ENCODE peak calls at places on chromosomes 1 and 21, in seven cellular contexts. P, X, Z, L, I, G and H are unnamed samples.

GRCh38 chr21:16829532-16829931 is 683.3 kb upstream of the CXADR start:
- DNase-seq in G (no peak), Z (no peak), P (no peak), I (no peak), X (no peak), L (no peak), H (no peak)

GRCh38 chr1:96002969-96003964 is 718.3 kb upstream of the PTBP2 start:
- DNase-seq in Z (no peak), I (no peak), X (no peak), P (no peak), G (no peak), L (no peak), H (no peak)

GRCh38 chr1:161962094-161962887 is 61.4 kb downstream of the OLFML2B start:
- DNase-seq in X (peak), P (no peak), I (peak), L (no peak), G (peak), Z (peak), H (no peak)

GRCh38 chr1:100700586-100700985 is 19.0 kb upstream of the VCAM1 start:
- DNase-seq in G (no peak), Z (no peak), P (no peak), L (no peak), X (no peak), I (no peak), H (no peak)

GRCh38 chr1:30045304-30046090 is 677.9 kb downstream of the MATN1 start:
- DNase-seq in X (no peak), L (no peak), I (no peak), G (no peak), Z (no peak), P (peak), H (no peak)

GRCh38 chr1:151739590-151740355 is 18.5 kb downstream of the RIIAD1 start:
- DNase-seq in L (no peak), G (peak), X (no peak), I (no peak), P (no peak), Z (peak), H (no peak)

GRCh38 chr21:16571594-16571993 is 841.8 kb downstream of the USP25 start:
- DNase-seq in P (no peak), Z (no peak), X (no peak), G (peak), I (no peak), L (no peak), H (no peak)

GRCh38 chr1:204207136-204207616 is 6.6 kb downstream of the GOLT1A start:
- DNase-seq in I (peak), P (no peak), Z (peak), X (no peak), L (peak), G (no peak), H (peak)

GRCh38 chr1:205849619-205850355 is at the start of gene PM20D1:
- DNase-seq in Z (no peak), X (no peak), G (peak), L (peak), P (no peak), I (peak), H (peak)

GRCh38 chr1:94068831-94069648 is 51.9 kb downstream of the ABCA4 start:
- DNase-seq in G (peak), X (no peak), L (peak), P (no peak), I (no peak), Z (no peak), H (no peak)

GRCh38 chr1:31763671-31764306 is 351 bp downstream of the ADGRB2 start:
- DNase-seq in X (no peak), L (no peak), Z (no peak), I (peak), G (no peak), P (no peak), H (no peak)

GRCh38 chr1:221093903-221094865 is 214.9 kb downstream of the HLX start:
- DNase-seq in I (no peak), P (no peak), Z (no peak), L (no peak), X (no peak), G (no peak), H (no peak)

GRCh38 chr1:18635833-18636671 is 5.4 kb downstream of the PAX7 start:
- DNase-seq in I (no peak), P (no peak), X (no peak), Z (peak), G (peak), L (no peak), H (no peak)

GRCh38 chr1:8603220-8603616 is 214.2 kb downstream of the RERE start:
- DNase-seq in I (no peak), G (no peak), L (no peak), X (no peak), Z (no peak), P (no peak), H (no peak)

GRCh38 chr1:8600336-8600735 is 217.1 kb downstream of the RERE start:
- DNase-seq in L (no peak), G (no peak), Z (no peak), X (no peak), I (no peak), P (no peak), H (no peak)

GRCh38 chr1:8599813-8600212 is 217.6 kb downstream of the RERE start:
- DNase-seq in X (no peak), P (no peak), Z (no peak), G (no peak), L (no peak), I (no peak), H (no peak)

GRCh38 chr1:8604041-8604942 is 213.1 kb downstream of the RERE start:
- DNase-seq in L (no peak), G (no peak), P (no peak), I (peak), Z (no peak), X (no peak), H (no peak)

GRCh38 chr1:8602471-8603219 is 214.8 kb downstream of the RERE start:
- DNase-seq in G (no peak), X (no peak), Z (no peak), I (peak), L (no peak), P (no peak), H (no peak)
- TF ChIP-seq CTCF in G (no peak), X (no peak), Z (no peak), I (peak), L (no peak), P (no peak), H (no peak)

DNA sequence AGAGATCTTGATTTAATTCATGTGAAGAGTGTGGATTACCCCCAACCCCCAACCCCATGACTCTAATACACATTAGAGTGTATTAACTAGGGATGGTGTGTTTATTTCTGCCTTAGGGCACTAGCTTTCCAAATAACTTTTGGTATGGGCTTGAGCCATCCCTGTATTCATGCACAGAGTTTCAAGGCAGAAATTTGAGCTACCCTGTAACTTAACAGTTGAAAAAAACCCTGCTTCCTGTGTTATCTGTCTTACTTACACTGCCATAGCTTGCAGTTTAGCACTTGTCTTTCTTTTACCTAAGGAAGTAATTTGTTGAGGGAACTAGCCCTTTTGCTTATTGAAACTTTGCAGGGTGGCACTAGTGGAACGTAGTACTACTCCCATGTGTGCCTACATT is 6.3 kb downstream of the SRSF11 start:
- DNase-seq in X (no peak), Z (no peak), I (peak), L (no peak), P (no peak), G (no peak), H (no peak)
- TF ChIP-seq CTCF in X (no peak), Z (no peak), I (no peak), L (no peak), P (no peak), G (no peak), H (no peak)

GRCh38 chr1:114215426-114215825 is 61.8 kb upstream of the SYT6 start:
- DNase-seq in P (no peak), Z (no peak), L (no peak), I (no peak), X (no peak), G (no peak), H (no peak)

GRCh38 chr1:114216431-114217173 is 62.9 kb upstream of the SYT6 start:
- DNase-seq in I (no peak), L (no peak), P (no peak), G (no peak), Z (no peak), X (no peak), H (no peak)

GRCh38 chr1:114218397-114219237 is 64.9 kb upstream of the SYT6 start:
- DNase-seq in G (no peak), I (no peak), Z (no peak), P (no peak), L (no peak), X (no peak), H (no peak)

GRCh38 chr1:114222920-114223319 is 69.3 kb upstream of the SYT6 start:
- DNase-seq in P (no peak), G (no peak), I (no peak), Z (no peak), L (no peak), X (no peak), H (no peak)

DNA sequence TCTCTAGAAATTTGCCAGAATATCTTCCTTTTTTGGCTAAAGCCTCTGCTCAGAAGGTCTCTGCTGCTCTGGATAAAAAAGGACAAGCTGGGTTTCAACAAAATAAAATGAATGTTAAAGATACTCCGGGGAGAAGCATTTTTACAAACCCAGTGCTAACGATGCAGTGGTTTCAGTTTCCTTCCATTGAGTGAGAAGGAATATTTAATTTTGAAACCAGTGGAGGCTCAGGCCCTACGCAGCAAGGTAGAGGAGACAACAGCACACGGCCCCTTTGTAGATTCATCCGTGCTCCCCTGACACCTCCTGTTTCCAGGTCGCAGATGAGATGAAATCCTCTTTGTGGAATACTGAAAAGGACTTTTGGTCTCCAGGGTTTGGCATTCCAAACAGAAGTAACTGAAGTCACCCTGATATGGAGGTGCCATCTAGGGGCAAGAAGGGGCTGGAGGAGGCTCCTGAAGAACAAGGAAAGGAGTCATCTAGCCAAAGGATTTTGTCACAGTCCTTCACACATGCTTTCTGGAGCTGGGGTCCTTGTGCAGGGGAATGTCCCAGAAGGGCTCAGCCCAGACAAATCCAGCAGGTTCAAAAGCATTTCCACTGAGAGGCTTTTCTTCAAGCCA is 65.7 kb upstream of the SYT6 start:
- DNase-seq in I (no peak), Z (no peak), L (no peak), P (no peak), G (no peak), X (no peak), H (no peak)
- TF ChIP-seq CTCF in I (no peak), Z (no peak), L (no peak), P (peak), G (peak), X (peak), H (no peak)

GRCh38 chr1:48917901-48918603 is 141.4 kb upstream of the BEND5 start:
- DNase-seq in X (no peak), Z (no peak), P (no peak), L (no peak), G (no peak), I (no peak), H (no peak)

GRCh38 chr1:48917070-48917454 is 140.4 kb upstream of the BEND5 start:
- DNase-seq in L (no peak), X (no peak), P (no peak), I (no peak), Z (no peak), G (no peak), H (no peak)

GRCh38 chr1:48920741-48921330 is 144.1 kb upstream of the BEND5 start:
- DNase-seq in Z (no peak), G (no peak), L (no peak), X (no peak), I (no peak), P (no peak), H (no peak)

DNA sequence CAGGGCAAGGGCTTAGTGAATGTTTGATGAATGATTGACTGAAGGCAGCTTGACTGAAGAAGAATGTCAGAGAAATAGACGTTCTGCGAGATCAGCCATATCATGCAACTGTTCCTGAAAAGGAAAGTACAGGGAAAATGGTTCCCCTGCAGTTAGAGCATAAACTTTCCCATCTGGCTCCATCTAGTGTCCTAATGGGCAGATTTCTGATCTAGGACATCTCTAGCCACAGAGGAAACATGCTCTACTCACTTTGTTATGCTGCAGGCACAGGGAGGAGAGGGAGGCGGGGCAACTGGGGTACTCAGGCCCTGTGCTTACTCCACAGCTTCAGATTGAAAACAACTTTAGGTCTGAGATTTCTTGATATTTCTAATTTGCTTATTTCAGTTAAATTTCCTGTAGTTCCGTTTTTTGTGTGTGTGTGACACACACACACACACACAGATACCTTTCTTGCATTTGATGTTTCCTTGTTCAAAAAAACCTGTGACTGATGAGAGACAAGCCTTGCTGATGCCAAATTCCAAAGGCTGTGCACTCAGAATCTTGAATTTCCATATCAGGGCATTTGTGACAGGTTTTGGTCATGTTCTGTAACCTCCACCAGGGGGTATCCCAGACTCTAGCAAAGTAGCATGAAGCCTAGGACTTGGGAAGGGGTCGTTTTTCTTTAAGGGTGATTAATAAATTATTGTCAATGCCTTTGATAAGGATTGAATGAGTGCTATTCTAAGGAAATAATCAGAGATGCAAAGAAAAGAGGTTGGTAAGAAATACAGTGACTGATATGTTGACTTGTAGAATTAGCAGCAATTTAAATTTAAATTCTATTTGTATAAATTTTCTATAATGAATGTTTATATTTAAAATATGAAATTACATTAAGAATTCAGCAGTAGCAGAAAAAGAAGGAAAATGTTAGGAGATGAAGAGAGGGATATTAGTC is 139.7 kb upstream of the BEND5 start:
- DNase-seq in Z (peak), X (peak), I (peak), P (no peak), G (peak), L (no peak), H (no peak)
- TF ChIP-seq CTCF in Z (peak), X (peak), I (peak), P (peak), G (peak), L (no peak), H (no peak)

GRCh38 chr1:6397844-6398243 is 4.3 kb upstream of the ACOT7 start:
- DNase-seq in Z (no peak), I (no peak), P (no peak), L (no peak), X (no peak), G (no peak), H (no peak)

GRCh38 chr1:6399294-6399693 is 5.7 kb upstream of the ACOT7 start:
- DNase-seq in I (no peak), L (no peak), P (no peak), Z (no peak), G (no peak), X (no peak), H (no peak)

GRCh38 chr1:6393400-6394187 is at the start of gene ACOT7:
- DNase-seq in X (no peak), I (peak), G (peak), Z (peak), P (peak), L (peak), H (peak)

GRCh38 chr1:6392880-6393399 is 627 bp downstream of the ACOT7 start:
- DNase-seq in Z (no peak), G (no peak), P (no peak), L (no peak), I (no peak), X (no peak), H (no peak)

DNA sequence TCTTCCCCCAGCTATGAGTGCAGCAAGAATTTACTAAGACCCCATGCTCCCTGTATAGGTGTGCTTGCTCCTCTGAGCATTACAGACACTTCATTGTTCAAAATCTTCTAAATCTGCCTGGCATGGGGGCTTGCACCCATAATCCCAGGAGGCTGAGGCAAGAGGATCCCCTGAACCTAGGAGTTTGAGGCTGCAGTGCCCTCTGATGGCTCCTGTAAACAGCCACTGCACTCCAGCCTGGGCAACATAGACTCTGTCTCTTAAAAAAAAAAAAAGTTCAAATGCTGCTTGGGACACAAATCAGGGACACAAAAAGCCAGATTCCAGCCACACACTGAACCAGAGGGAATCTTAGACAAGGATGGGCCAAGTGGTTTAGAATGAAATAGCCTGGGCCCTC is 3.4 kb upstream of the ACOT7 start:
- DNase-seq in I (no peak), L (no peak), X (no peak), P (no peak), Z (no peak), G (no peak), H (no peak)
- TF ChIP-seq CTCF in I (peak), L (no peak), X (no peak), P (no peak), Z (peak), G (peak), H (no peak)

GRCh38 chr1:8552820-8553397 is 235.0 kb downstream of the SLC45A1 start:
- DNase-seq in P (no peak), G (no peak), X (no peak), Z (no peak), I (no peak), L (no peak), H (no peak)

GRCh38 chr1:8551613-8552093 is 233.7 kb downstream of the SLC45A1 start:
- DNase-seq in G (no peak), I (no peak), P (no peak), Z (no peak), X (no peak), L (no peak), H (no peak)

GRCh38 chr1:8552135-8552534 is 234.2 kb downstream of the SLC45A1 start:
- DNase-seq in L (no peak), P (no peak), Z (no peak), G (no peak), X (no peak), I (no peak), H (no peak)

GRCh38 chr1:8547791-8548190 is 229.9 kb downstream of the SLC45A1 start:
- DNase-seq in G (no peak), Z (no peak), L (no peak), P (no peak), I (no peak), X (no peak), H (no peak)

DNA sequence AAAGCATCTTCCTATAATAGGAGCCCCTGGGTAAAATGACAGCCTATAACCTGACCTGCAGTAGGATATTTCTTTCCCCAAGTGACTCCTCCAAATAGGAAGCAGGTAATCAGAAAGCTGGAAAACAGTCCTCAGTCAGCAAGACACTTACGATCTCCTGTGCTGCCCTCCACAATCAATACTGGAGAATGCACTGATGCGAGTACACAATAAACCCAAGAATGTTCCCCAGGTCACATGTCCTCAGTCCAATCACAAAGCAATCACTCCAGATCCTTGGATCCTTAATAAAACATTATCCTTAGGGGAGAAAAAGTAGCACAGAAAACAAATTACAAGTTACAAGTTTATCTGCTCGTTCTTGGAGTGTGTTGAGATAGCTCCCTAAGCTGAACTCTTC is 233.1 kb downstream of the SLC45A1 start:
- DNase-seq in Z (no peak), P (no peak), G (no peak), X (no peak), I (no peak), L (no peak), H (no peak)
- TF ChIP-seq CTCF in Z (no peak), P (no peak), G (no peak), X (no peak), I (no peak), L (no peak), H (no peak)

GRCh38 chr1:66436378-66437135 is 97.4 kb upstream of the SGIP1 start:
- DNase-seq in G (peak), X (peak), P (no peak), Z (peak), L (no peak), I (peak), H (no peak)
- TF ChIP-seq CTCF in G (peak), X (peak), P (peak), Z (peak), L (no peak), I (peak), H (no peak)

GRCh38 chr1:21003281-21003680 is 173.4 kb downstream of the EIF4G3 start:
- DNase-seq in I (no peak), P (no peak), X (no peak), G (no peak), L (no peak), Z (no peak), H (no peak)
- TF ChIP-seq CTCF in I (no peak), P (no peak), X (no peak), G (no peak), L (no peak), Z (no peak), H (no peak)

DNA sequence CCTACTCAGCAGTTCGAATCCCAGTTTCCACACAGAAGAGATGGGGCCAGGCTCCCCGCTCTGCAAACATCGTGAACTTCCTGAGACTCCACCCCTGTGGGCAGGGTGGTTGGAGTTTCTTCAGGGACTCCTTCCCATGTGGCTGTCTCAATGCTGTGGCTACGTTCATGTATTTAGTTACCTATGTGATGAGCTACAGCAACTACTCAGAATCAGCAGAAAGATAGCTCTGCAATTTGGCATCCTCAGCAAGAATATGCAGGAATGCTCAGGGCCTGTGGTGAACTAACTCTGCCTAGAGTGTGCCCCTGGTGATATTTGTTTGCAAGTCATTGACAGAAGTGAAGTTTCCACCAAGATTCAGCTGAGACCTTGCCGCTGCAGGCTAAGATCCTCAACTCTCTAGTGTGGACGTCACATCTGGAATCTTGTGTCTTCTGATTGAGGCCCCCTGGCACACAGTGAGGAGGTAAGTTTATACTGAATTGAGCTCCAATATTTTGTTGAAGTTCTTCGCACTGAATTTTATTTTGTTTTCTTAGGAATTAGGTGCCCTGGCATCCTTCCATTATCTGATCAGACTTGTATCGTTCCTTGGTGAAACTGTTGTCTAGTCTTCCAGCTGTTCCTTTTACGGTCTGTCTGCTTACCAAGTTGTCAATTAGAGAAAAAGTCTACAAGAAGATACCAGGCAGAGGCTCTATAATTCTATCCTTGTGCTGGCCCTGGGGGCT is 8.2 kb upstream of the GLRX2 start:
- DNase-seq in I (no peak), G (no peak), P (no peak), L (no peak), Z (no peak), X (no peak), H (no peak)
- TF ChIP-seq CTCF in I (no peak), G (no peak), P (no peak), L (no peak), Z (no peak), X (no peak), H (no peak)